ENCODE peak calls at places on chromosome 1, in ten cellular contexts. S is AG10803; Z is renal cortical epithelial cell; A is psoas muscle; J is GM10248; M is stimulated activated CD8-positive, alpha-beta memory T cell treated with anti-CD3 and anti-CD28 coated beads, Interleukin-4, amount 100 ng/mL, for 24 hours; K is lung microvascular endothelial cell; P is left ventricle myocardium superior; T is germinal center; E is CD8-positive, alpha-beta T cell. C is an unnamed sample.

GRCh38 chr1:32345289-32345827 is 9.3 kb upstream of the MARCKSL1 start:
- DNase-seq in S (no peak), Z (peak), A (no peak), J (no peak), M (no peak), K (peak), P (no peak), T (no peak), E (peak), C (no peak)

GRCh38 chr1:183124259-183124658 is 61.8 kb upstream of the LAMC2 start:
- DNase-seq in S (no peak), Z (no peak), A (no peak), J (no peak), M (no peak), K (peak), P (peak), T (no peak), E (no peak), C (no peak)

GRCh38 chr1:77412069-77412793 is 130.4 kb downstream of the AK5 start:
- DNase-seq in S (peak), Z (peak), A (no peak), J (no peak), M (no peak), K (peak), P (no peak), T (no peak), E (no peak), C (no peak)

GRCh38 chr1:206555473-206555935 is 48.2 kb downstream of the RASSF5 start:
- DNase-seq in S (no peak), Z (no peak), A (peak), J (peak), M (no peak), K (no peak), P (peak), T (peak), E (peak), C (peak)

GRCh38 chr1:175870217-175870616 is 126.8 kb upstream of the TNR start:
- DNase-seq in S (no peak), Z (no peak), A (no peak), J (no peak), M (no peak), K (no peak), P (peak), T (no peak), E (no peak), C (no peak)

GRCh38 chr1:84704872-84705426 is 14.7 kb upstream of the SSX2IP start:
- DNase-seq in S (no peak), Z (peak), A (no peak), J (no peak), M (no peak), K (no peak), P (no peak), T (peak), E (no peak), C (no peak)

GRCh38 chr1:230292739-230293720 is 133.1 kb downstream of the PGBD5 start:
- DNase-seq in S (no peak), Z (no peak), A (no peak), J (no peak), M (no peak), K (no peak), P (no peak), T (no peak), E (no peak), C (no peak)

GRCh38 chr1:59484090-59484489 is 187.2 kb downstream of the FGGY start:
- DNase-seq in S (peak), Z (peak), A (no peak), J (no peak), M (no peak), K (peak), P (no peak), T (no peak), E (no peak), C (no peak)

GRCh38 chr1:39411526-39411925 is 79.9 kb upstream of the BMP8A start:
- DNase-seq in S (no peak), Z (no peak), A (no peak), J (no peak), M (no peak), K (no peak), P (no peak), T (no peak), E (no peak), C (no peak)

GRCh38 chr1:40893946-40894345 is 31.8 kb upstream of the CITED4 start:
- DNase-seq in S (no peak), Z (no peak), A (no peak), J (no peak), M (no peak), K (no peak), P (no peak), T (no peak), E (no peak), C (no peak)

GRCh38 chr1:174008979-174009378 is 13.2 kb downstream of the RC3H1 start:
- DNase-seq in S (no peak), Z (no peak), A (no peak), J (no peak), M (no peak), K (no peak), P (no peak), T (no peak), E (no peak), C (no peak)

GRCh38 chr1:164561007-164561406 is 2.0 kb downstream of the PBX1 start:
- DNase-seq in S (no peak), Z (peak), A (no peak), J (no peak), M (no peak), K (no peak), P (no peak), T (no peak), E (no peak), C (no peak)

GRCh38 chr1:152392909-152393308 is 21.2 kb downstream of the CRNN start:
- DNase-seq in S (no peak), Z (peak), A (no peak), J (no peak), M (no peak), K (no peak), P (no peak), T (no peak), E (no peak), C (no peak)

GRCh38 chr1:113101588-113101987 is 28.6 kb downstream of the LRIG2 start:
- DNase-seq in S (no peak), Z (no peak), A (no peak), J (no peak), M (no peak), K (no peak), P (no peak), T (no peak), E (no peak), C (no peak)

GRCh38 chr1:31183927-31184554 is 55.6 kb downstream of the NKAIN1 start:
- DNase-seq in S (peak), Z (peak), A (no peak), J (peak), M (peak), K (peak), P (no peak), T (peak), E (no peak), C (peak)

GRCh38 chr1:213582976-213583567 is 404.7 kb upstream of the PROX1 start:
- DNase-seq in S (no peak), Z (no peak), A (no peak), J (no peak), M (no peak), K (no peak), P (no peak), T (no peak), E (no peak), C (no peak)

GRCh38 chr1:67522793-67523192 is 92.6 kb upstream of the SERBP1 start:
- DNase-seq in S (no peak), Z (no peak), A (no peak), J (no peak), M (no peak), K (no peak), P (no peak), T (no peak), E (no peak), C (no peak)

GRCh38 chr1:194568610-194569009 is 1382.2 kb upstream of the B3GALT2 start:
- DNase-seq in S (no peak), Z (no peak), A (no peak), J (no peak), M (no peak), K (no peak), P (no peak), T (no peak), E (no peak), C (no peak)

GRCh38 chr1:246591958-246592357 is 25.7 kb downstream of the CNST start:
- DNase-seq in S (peak), Z (no peak), A (no peak), J (no peak), M (no peak), K (no peak), P (no peak), T (no peak), E (no peak), C (no peak)

GRCh38 chr1:40592107-40592773 is 60.8 kb downstream of the ZNF684 start:
- DNase-seq in S (peak), Z (peak), A (no peak), J (no peak), M (no peak), K (peak), P (no peak), T (peak), E (no peak), C (no peak)